ENCODE peak calls at places on chromosomes 4 and X, in four cellular contexts. One of them, this sample, is unnamed.

GRCh38 chrX:15384304-15384703 is at the start of gene VEGFD:
- DNase-seq in neuronal stem cell: no peak
- DNase-seq in H1: no peak
- DNase-seq in trophoblast cell: no peak
- DNase-seq in this sample: no peak

GRCh38 chr4:53003959-53004358 is 141.8 kb downstream of the RASL11B start:
- DNase-seq in neuronal stem cell: no peak
- DNase-seq in H1: no peak
- DNase-seq in trophoblast cell: no peak
- DNase-seq in this sample: peak; percentile 42

GRCh38 chrX:96372313-96373046 is 312.2 kb upstream of the DIAPH2 start:
- DNase-seq in neuronal stem cell: peak; percentile 4
- DNase-seq in H1: no peak
- DNase-seq in trophoblast cell: peak; percentile 74
- DNase-seq in this sample: peak; percentile 55

GRCh38 chrX:118495958-118496762 is 545 bp downstream of the DOCK11 start:
- DNase-seq in neuronal stem cell: no peak
- DNase-seq in H1: peak; percentile 49
- DNase-seq in trophoblast cell: peak; percentile 30
- DNase-seq in this sample: peak; percentile 20

GRCh38 chrX:78102100-78102499 is 1.9 kb upstream of the PGK1 start:
- DNase-seq in neuronal stem cell: no peak
- DNase-seq in H1: no peak
- DNase-seq in trophoblast cell: no peak
- DNase-seq in this sample: no peak

GRCh38 chr4:177163532-177163931 is 146.1 kb upstream of the NEIL3 start:
- DNase-seq in neuronal stem cell: no peak
- DNase-seq in H1: no peak
- DNase-seq in trophoblast cell: no peak
- DNase-seq in this sample: no peak

GRCh38 chr4:175929932-175930331 is 117.9 kb upstream of the GPM6A start:
- DNase-seq in neuronal stem cell: no peak
- DNase-seq in H1: no peak
- DNase-seq in trophoblast cell: no peak
- DNase-seq in this sample: no peak

GRCh38 chr4:183758006-183758734 is 99.1 kb downstream of the TRAPPC11 start:
- DNase-seq in neuronal stem cell: peak; percentile 23
- DNase-seq in H1: peak; percentile 80
- DNase-seq in trophoblast cell: no peak
- DNase-seq in this sample: no peak

GRCh38 chrX:55709735-55710134 is 7.8 kb upstream of the RRAGB start:
- DNase-seq in neuronal stem cell: no peak
- DNase-seq in H1: no peak
- DNase-seq in trophoblast cell: no peak
- DNase-seq in this sample: no peak

GRCh38 chrX:129925305-129926092 is 19.5 kb downstream of the UTP14A start:
- DNase-seq in neuronal stem cell: peak; percentile 48
- DNase-seq in H1: peak; percentile 71
- DNase-seq in trophoblast cell: peak; percentile 94
- DNase-seq in this sample: peak; percentile 79

GRCh38 chr4:139633661-139634060 is 32.0 kb upstream of the MGST2 start:
- DNase-seq in neuronal stem cell: no peak
- DNase-seq in H1: peak; percentile 63
- DNase-seq in trophoblast cell: peak; percentile 37
- DNase-seq in this sample: peak; percentile 24

GRCh38 chr4:142419712-142420111 is 426.4 kb downstream of the INPP4B start:
- DNase-seq in neuronal stem cell: no peak
- DNase-seq in H1: no peak
- DNase-seq in trophoblast cell: no peak
- DNase-seq in this sample: no peak

GRCh38 chr4:183727482-183727881 is 68.4 kb downstream of the TRAPPC11 start:
- DNase-seq in neuronal stem cell: no peak
- DNase-seq in H1: no peak
- DNase-seq in trophoblast cell: no peak
- DNase-seq in this sample: no peak

GRCh38 chr4:108619372-108620100 is 840 bp upstream of the RPL34 start:
- DNase-seq in neuronal stem cell: no peak
- DNase-seq in H1: no peak
- DNase-seq in trophoblast cell: no peak
- DNase-seq in this sample: no peak

GRCh38 chrX:39764441-39764914 is 333.3 kb downstream of the BCOR start:
- DNase-seq in neuronal stem cell: no peak
- DNase-seq in H1: no peak
- DNase-seq in trophoblast cell: no peak
- DNase-seq in this sample: peak; percentile 19

GRCh38 chr4:41363384-41363981 is 106.8 kb downstream of the UCHL1 start:
- DNase-seq in neuronal stem cell: no peak
- DNase-seq in H1: peak; percentile 50
- DNase-seq in trophoblast cell: peak; percentile 42
- DNase-seq in this sample: peak; percentile 53

GRCh38 chr4:15004701-15005301 is 2.5 kb downstream of the CPEB2 start:
- DNase-seq in neuronal stem cell: peak; percentile 32
- DNase-seq in H1: peak; percentile 58
- DNase-seq in trophoblast cell: peak; percentile 88
- DNase-seq in this sample: peak; percentile 86

GRCh38 chr4:3315566-3315965 is 22.7 kb downstream of the RGS12 start:
- DNase-seq in neuronal stem cell: no peak
- DNase-seq in H1: no peak
- DNase-seq in trophoblast cell: no peak
- DNase-seq in this sample: no peak

GRCh38 chrX:8346060-8346459 is 118.6 kb upstream of the VCX3B start:
- DNase-seq in neuronal stem cell: no peak
- DNase-seq in H1: no peak
- DNase-seq in trophoblast cell: no peak
- DNase-seq in this sample: no peak

GRCh38 chr4:40681600-40682297 is 52.1 kb upstream of the RBM47 start:
- DNase-seq in neuronal stem cell: no peak
- DNase-seq in H1: no peak
- DNase-seq in trophoblast cell: peak; percentile 18
- DNase-seq in this sample: no peak

GRCh38 chrX:150037041-150037440 is 98.8 kb upstream of the EOLA2 start:
- DNase-seq in neuronal stem cell: no peak
- DNase-seq in H1: no peak
- DNase-seq in trophoblast cell: no peak
- DNase-seq in this sample: no peak

GRCh38 chr4:53889335-53890084 is 174.9 kb downstream of the CHIC2 start:
- DNase-seq in neuronal stem cell: no peak
- DNase-seq in H1: no peak
- DNase-seq in trophoblast cell: no peak
- DNase-seq in this sample: peak; percentile 46

GRCh38 chr4:161647757-161648156 is 516.0 kb downstream of the FSTL5 start:
- DNase-seq in neuronal stem cell: no peak
- DNase-seq in H1: no peak
- DNase-seq in trophoblast cell: no peak
- DNase-seq in this sample: no peak

GRCh38 chrX:96684339-96685204 is at the start of gene DIAPH2:
- DNase-seq in neuronal stem cell: peak; percentile 39
- DNase-seq in H1: peak; percentile 67
- DNase-seq in trophoblast cell: peak; percentile 86
- DNase-seq in this sample: peak; percentile 84

GRCh38 chr4:80732010-80732409 is 298.5 kb upstream of the BMP3 start:
- DNase-seq in neuronal stem cell: no peak
- DNase-seq in H1: no peak
- DNase-seq in trophoblast cell: no peak
- DNase-seq in this sample: no peak

GRCh38 chr4:6771229-6771671 is 11.3 kb upstream of the KIAA0232 start:
- DNase-seq in neuronal stem cell: no peak
- DNase-seq in H1: no peak
- DNase-seq in trophoblast cell: peak; percentile 68
- DNase-seq in this sample: peak; percentile 56

GRCh38 chr4:10085828-10086505 is 30.6 kb downstream of the WDR1 start:
- DNase-seq in neuronal stem cell: no peak
- DNase-seq in H1: no peak
- DNase-seq in trophoblast cell: no peak
- DNase-seq in this sample: no peak

GRCh38 chrX:106159861-106160282 is 8.2 kb upstream of the PWWP3B start:
- DNase-seq in neuronal stem cell: no peak
- DNase-seq in H1: no peak
- DNase-seq in trophoblast cell: no peak
- DNase-seq in this sample: no peak

GRCh38 chr4:117796677-117797076 is 237.6 kb upstream of the NDST3 start:
- DNase-seq in neuronal stem cell: no peak
- DNase-seq in H1: no peak
- DNase-seq in trophoblast cell: no peak
- DNase-seq in this sample: no peak

GRCh38 chr4:130689182-130689581 is 1593.2 kb downstream of the C4orf33 start:
- DNase-seq in neuronal stem cell: no peak
- DNase-seq in H1: no peak
- DNase-seq in trophoblast cell: no peak
- DNase-seq in this sample: no peak

GRCh38 chrX:133497356-133497755 is 82.1 kb upstream of the GPC4 start:
- DNase-seq in neuronal stem cell: no peak
- DNase-seq in H1: no peak
- DNase-seq in trophoblast cell: no peak
- DNase-seq in this sample: peak; percentile 18

GRCh38 chrX:133493366-133493765 is 78.1 kb upstream of the GPC4 start:
- DNase-seq in neuronal stem cell: no peak
- DNase-seq in H1: no peak
- DNase-seq in trophoblast cell: no peak
- DNase-seq in this sample: no peak

GRCh38 chrX:133490955-133491354 is 75.7 kb upstream of the GPC4 start:
- DNase-seq in neuronal stem cell: no peak
- DNase-seq in H1: no peak
- DNase-seq in trophoblast cell: no peak
- DNase-seq in this sample: no peak

DNA sequence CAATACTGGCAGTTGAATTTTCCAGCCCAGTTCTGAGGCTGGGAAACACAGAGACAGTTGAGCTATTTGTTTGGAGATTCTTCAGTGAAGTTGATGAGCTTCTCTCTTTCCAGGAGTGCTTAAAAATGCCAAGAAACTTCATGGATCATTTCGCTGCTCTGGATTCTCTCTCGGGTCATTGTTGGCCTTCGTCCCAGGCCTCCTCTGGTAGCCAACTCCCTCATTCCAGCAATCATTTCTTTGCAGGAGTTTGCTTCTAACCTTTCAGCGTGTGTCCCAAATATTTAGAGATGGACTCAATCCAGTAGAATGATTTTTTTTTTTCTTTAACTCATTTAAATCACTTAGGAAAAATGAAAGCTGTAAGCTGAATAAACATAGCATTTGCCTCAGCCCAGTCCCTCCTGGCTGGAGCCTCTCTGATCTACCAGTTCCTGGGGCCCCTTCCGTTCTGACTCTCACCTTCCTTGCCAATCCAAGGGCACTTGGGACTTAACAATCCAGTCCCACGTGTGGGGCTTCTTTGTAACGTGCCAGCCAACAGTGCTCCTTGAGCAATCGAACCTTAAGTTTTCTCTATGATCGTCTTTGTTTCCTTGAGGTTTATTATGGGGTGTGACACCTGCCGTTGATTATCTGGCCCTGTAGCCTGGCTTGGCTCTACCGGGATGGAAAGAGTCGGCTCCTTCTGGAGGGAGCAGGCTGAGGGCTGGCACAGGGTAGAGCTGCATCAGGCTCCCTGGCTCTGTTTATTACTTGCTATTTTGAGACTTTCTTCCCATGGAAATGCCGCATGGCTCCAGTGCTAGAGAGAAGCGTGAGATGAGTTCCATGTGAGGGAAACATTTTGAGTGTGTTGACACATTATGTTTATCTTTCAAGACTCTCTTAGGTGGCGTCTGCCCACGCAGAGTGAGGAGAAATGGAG is 80.4 kb upstream of the GPC4 start:
- DNase-seq in neuronal stem cell: no peak
- DNase-seq in H1: no peak
- DNase-seq in trophoblast cell: no peak
- DNase-seq in this sample: peak; percentile 81
- H2BK12ac ChIP-seq in neuronal stem cell: no peak overlapping the region
- H2BK12ac ChIP-seq in H1: no peak overlapping the region
- H2BK12ac ChIP-seq in trophoblast cell: no peak overlapping the region
- H2BK12ac ChIP-seq in this sample: no peak overlapping the region

GRCh38 chr4:152944678-152945320 is 8.7 kb downstream of the FHDC1 start:
- DNase-seq in neuronal stem cell: no peak
- DNase-seq in H1: no peak
- DNase-seq in trophoblast cell: no peak
- DNase-seq in this sample: no peak

GRCh38 chr4:152943673-152944072 is 7.5 kb downstream of the FHDC1 start:
- DNase-seq in neuronal stem cell: no peak
- DNase-seq in H1: no peak
- DNase-seq in trophoblast cell: peak; percentile 97
- DNase-seq in this sample: peak; percentile 60

GRCh38 chr4:152947311-152947710 is 11.2 kb downstream of the FHDC1 start:
- DNase-seq in neuronal stem cell: no peak
- DNase-seq in H1: no peak
- DNase-seq in trophoblast cell: no peak
- DNase-seq in this sample: no peak

GRCh38 chr4:152945639-152946038 is 9.5 kb downstream of the FHDC1 start:
- DNase-seq in neuronal stem cell: no peak
- DNase-seq in H1: no peak
- DNase-seq in trophoblast cell: no peak
- DNase-seq in this sample: no peak

DNA sequence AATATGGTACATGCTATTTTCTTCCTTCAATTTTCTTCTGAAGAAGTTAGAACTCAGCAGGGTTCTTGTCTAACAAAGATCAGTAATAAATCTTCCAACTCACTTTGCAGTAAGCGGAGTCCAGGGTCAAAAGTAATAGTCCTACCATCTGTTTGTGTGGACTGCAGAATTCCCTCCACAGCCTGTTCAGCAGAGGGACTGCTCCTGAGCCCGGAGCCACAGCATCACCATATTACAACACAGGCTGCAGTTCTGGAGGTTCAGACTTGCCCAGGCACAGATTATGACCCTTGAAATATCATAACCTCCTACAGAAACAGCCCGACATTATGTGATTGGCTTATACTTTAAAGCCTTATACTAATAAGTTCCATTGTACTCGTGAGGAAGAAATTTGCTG is 10.3 kb downstream of the FHDC1 start:
- DNase-seq in neuronal stem cell: no peak
- DNase-seq in H1: no peak
- DNase-seq in trophoblast cell: no peak
- DNase-seq in this sample: peak; percentile 33
- H3K36me3 ChIP-seq in neuronal stem cell: no peaks in the 10 kb centered on the region
- H3K36me3 ChIP-seq in H1: peaks cover 19% of the 10 kb centered on the region
- H3K36me3 ChIP-seq in trophoblast cell: peaks cover 5% of the 10 kb centered on the region
- H3K36me3 ChIP-seq in this sample: peaks cover 16% of the 10 kb centered on the region

GRCh38 chr4:105990933-105991332 is 95.7 kb downstream of the NPNT start:
- DNase-seq in neuronal stem cell: no peak
- DNase-seq in H1: no peak
- DNase-seq in trophoblast cell: peak; percentile 59
- DNase-seq in this sample: peak; percentile 79
- H3K27ac ChIP-seq in neuronal stem cell: no peak overlapping the region
- H3K27ac ChIP-seq in H1: no peak overlapping the region
- H3K27ac ChIP-seq in trophoblast cell: no peak overlapping the region
- H3K27ac ChIP-seq in this sample: peak overlapping the region; percentile 53

GRCh38 chrX:68991691-68992345 is 163.0 kb downstream of the EFNB1 start:
- DNase-seq in neuronal stem cell: no peak
- DNase-seq in H1: no peak
- DNase-seq in trophoblast cell: no peak
- DNase-seq in this sample: no peak

GRCh38 chrX:68989456-68989855 is 160.6 kb downstream of the EFNB1 start:
- DNase-seq in neuronal stem cell: no peak
- DNase-seq in H1: no peak
- DNase-seq in trophoblast cell: no peak
- DNase-seq in this sample: no peak

GRCh38 chrX:68990948-68991347 is 162.1 kb downstream of the EFNB1 start:
- DNase-seq in neuronal stem cell: no peak
- DNase-seq in H1: no peak
- DNase-seq in trophoblast cell: no peak
- DNase-seq in this sample: no peak

GRCh38 chrX:68988865-68989264 is 160.0 kb downstream of the EFNB1 start:
- DNase-seq in neuronal stem cell: no peak
- DNase-seq in H1: no peak
- DNase-seq in trophoblast cell: no peak
- DNase-seq in this sample: no peak

GRCh38 chrX:68989865-68990606 is 161.2 kb downstream of the EFNB1 start:
- DNase-seq in neuronal stem cell: peak; percentile 12
- DNase-seq in H1: peak; percentile 58
- DNase-seq in trophoblast cell: peak; percentile 66
- DNase-seq in this sample: peak; percentile 79
- H2BK12ac ChIP-seq in neuronal stem cell: no peak overlapping the region
- H2BK12ac ChIP-seq in H1: no peak overlapping the region
- H2BK12ac ChIP-seq in trophoblast cell: peak overlapping the region; percentile 97
- H2BK12ac ChIP-seq in this sample: peak overlapping the region; percentile 83